ENCODE peak calls at places on chromosomes 7 and 10, in eight cellular contexts. X, H, Q, T, I, F, S and V are unnamed samples.

GRCh38 chr7:159107052-159107892 is 37.4 kb downstream of the VIPR2 start:
- DNase-seq in X (no peak), H (no peak), Q (no peak), T (no peak), I (no peak), F (no peak), S (no peak), V (no peak)

GRCh38 chr7:85695041-85695990 is 508.5 kb upstream of the SEMA3D start:
- DNase-seq in X (peak), H (no peak), Q (peak), T (no peak), I (no peak), F (no peak), S (no peak), V (peak)

GRCh38 chr10:129627442-129627841 is 160.4 kb downstream of the MGMT start:
- DNase-seq in X (no peak), H (no peak), Q (no peak), T (no peak), I (no peak), F (no peak), S (no peak), V (no peak)

GRCh38 chr7:88929719-88930118 is 134.2 kb upstream of the TEX47 start:
- DNase-seq in X (no peak), H (no peak), Q (no peak), T (no peak), I (no peak), F (no peak), S (no peak), V (no peak)

GRCh38 chr10:27341001-27341400 is 100.4 kb upstream of the ACBD5 start:
- DNase-seq in X (no peak), H (no peak), Q (no peak), T (no peak), I (no peak), F (no peak), S (no peak), V (no peak)

GRCh38 chr7:107045195-107045960 is 873 bp downstream of the PRKAR2B start:
- DNase-seq in X (no peak), H (peak), Q (no peak), T (no peak), I (no peak), F (no peak), S (no peak), V (no peak)

GRCh38 chr10:97062058-97062457 is 123.7 kb downstream of the SLIT1 start:
- DNase-seq in X (no peak), H (no peak), Q (no peak), T (no peak), I (no peak), F (no peak), S (no peak), V (no peak)

GRCh38 chr10:60654813-60655464 is 123.3 kb upstream of the CDK1 start:
- DNase-seq in X (peak), H (no peak), Q (peak), T (no peak), I (no peak), F (no peak), S (no peak), V (peak)

GRCh38 chr10:69645751-69646687 is 16.0 kb downstream of the FAM241B start:
- DNase-seq in X (no peak), H (peak), Q (no peak), T (no peak), I (no peak), F (peak), S (no peak), V (no peak)

GRCh38 chr10:97538839-97539238 is 33.7 kb upstream of the ANKRD2 start:
- DNase-seq in X (no peak), H (no peak), Q (no peak), T (no peak), I (no peak), F (no peak), S (no peak), V (no peak)

GRCh38 chr10:102670871-102671434 is 26.7 kb downstream of the TRIM8 start:
- DNase-seq in X (no peak), H (peak), Q (no peak), T (no peak), I (no peak), F (no peak), S (no peak), V (no peak)

GRCh38 chr7:108014747-108015682 is 12.1 kb upstream of the LAMB1 start:
- DNase-seq in X (peak), H (no peak), Q (no peak), T (no peak), I (no peak), F (no peak), S (no peak), V (peak)

GRCh38 chr10:129769381-129770116 is 194.5 kb downstream of the EBF3 start:
- DNase-seq in X (no peak), H (no peak), Q (no peak), T (no peak), I (no peak), F (peak), S (peak), V (no peak)

GRCh38 chr10:70622981-70623844 is 20.7 kb upstream of the PRF1 start:
- DNase-seq in X (peak), H (no peak), Q (no peak), T (no peak), I (no peak), F (no peak), S (no peak), V (no peak)

GRCh38 chr10:118721005-118721876 is 33.5 kb downstream of the CACUL1 start:
- DNase-seq in X (peak), H (peak), Q (peak), T (no peak), I (peak), F (no peak), S (peak), V (peak)

GRCh38 chr10:116080553-116080952 is 192.5 kb downstream of the GFRA1 start:
- DNase-seq in X (peak), H (no peak), Q (no peak), T (no peak), I (no peak), F (no peak), S (no peak), V (peak)

GRCh38 chr7:22680482-22680901 is 46.5 kb upstream of the IL6 start:
- DNase-seq in X (no peak), H (no peak), Q (no peak), T (no peak), I (no peak), F (no peak), S (no peak), V (no peak)

GRCh38 chr7:3266240-3266639 is 34.8 kb upstream of the SDK1 start:
- DNase-seq in X (no peak), H (no peak), Q (no peak), T (no peak), I (no peak), F (no peak), S (no peak), V (no peak)

GRCh38 chr10:76149602-76150138 is 718.2 kb downstream of the LRMDA start:
- DNase-seq in X (no peak), H (no peak), Q (no peak), T (no peak), I (no peak), F (no peak), S (no peak), V (no peak)

GRCh38 chr10:77290528-77291155 is 347.0 kb downstream of the KCNMA1 start:
- DNase-seq in X (peak), H (no peak), Q (peak), T (no peak), I (no peak), F (no peak), S (no peak), V (peak)

GRCh38 chr7:3138992-3139391 is 95.3 kb upstream of the CARD11 start:
- DNase-seq in X (peak), H (no peak), Q (no peak), T (no peak), I (no peak), F (no peak), S (no peak), V (no peak)

GRCh38 chr10:32985781-32986350 is 27.8 kb upstream of the ITGB1 start:
- DNase-seq in X (peak), H (no peak), Q (peak), T (no peak), I (no peak), F (no peak), S (no peak), V (no peak)

GRCh38 chr10:8829592-8829991 is 775.1 kb downstream of the GATA3 start:
- DNase-seq in X (no peak), H (no peak), Q (no peak), T (no peak), I (no peak), F (no peak), S (no peak), V (peak)

GRCh38 chr7:10588084-10588483 is 385.6 kb upstream of the PHF14 start:
- DNase-seq in X (no peak), H (no peak), Q (no peak), T (no peak), I (no peak), F (no peak), S (no peak), V (no peak)

GRCh38 chr7:142809671-142810070 is 38.9 kb downstream of the PRSS2 start:
- DNase-seq in X (no peak), H (no peak), Q (no peak), T (no peak), I (no peak), F (no peak), S (no peak), V (no peak)

GRCh38 chr10:100802607-100803006 is 57.2 kb downstream of the PAX2 start:
- DNase-seq in X (no peak), H (no peak), Q (no peak), T (no peak), I (no peak), F (no peak), S (no peak), V (no peak)

GRCh38 chr10:118809372-118809695 is 54.6 kb upstream of the CACUL1 start:
- DNase-seq in X (no peak), H (no peak), Q (no peak), T (no peak), I (no peak), F (peak), S (peak), V (no peak)

GRCh38 chr10:11776080-11776479 is 33.9 kb downstream of the ECHDC3 start:
- DNase-seq in X (no peak), H (no peak), Q (peak), T (no peak), I (no peak), F (no peak), S (no peak), V (peak)

GRCh38 chr10:7239312-7239985 is 171.4 kb downstream of the SFMBT2 start:
- DNase-seq in X (no peak), H (no peak), Q (no peak), T (no peak), I (no peak), F (no peak), S (no peak), V (no peak)

GRCh38 chr10:28738200-28738599 is 60.9 kb downstream of the BAMBI start:
- DNase-seq in X (no peak), H (no peak), Q (no peak), T (no peak), I (no peak), F (no peak), S (no peak), V (no peak)

GRCh38 chr7:104123786-104124185 is 84.0 kb downstream of the ORC5 start:
- DNase-seq in X (no peak), H (no peak), Q (no peak), T (no peak), I (no peak), F (no peak), S (no peak), V (no peak)

GRCh38 chr10:108902491-108903250 is 1020.6 kb downstream of the XPNPEP1 start:
- DNase-seq in X (no peak), H (no peak), Q (no peak), T (no peak), I (no peak), F (no peak), S (no peak), V (no peak)

GRCh38 chr10:75403144-75404022 is 1.8 kb upstream of the ZNF503 start:
- DNase-seq in X (peak), H (peak), Q (peak), T (peak), I (peak), F (peak), S (peak), V (no peak)

GRCh38 chr10:93224005-93224779 is 150.5 kb downstream of the CYP26A1 start:
- DNase-seq in X (no peak), H (no peak), Q (no peak), T (no peak), I (no peak), F (no peak), S (no peak), V (peak)

GRCh38 chr10:56178210-56178609 is 182.8 kb downstream of the ZWINT start:
- DNase-seq in X (no peak), H (peak), Q (no peak), T (no peak), I (no peak), F (no peak), S (no peak), V (no peak)

GRCh38 chr7:125857606-125858005 is 928.0 kb upstream of the POT1 start:
- DNase-seq in X (no peak), H (no peak), Q (no peak), T (no peak), I (no peak), F (no peak), S (no peak), V (no peak)

GRCh38 chr7:138495485-138495884 is 35.4 kb downstream of the TRIM24 start:
- DNase-seq in X (no peak), H (no peak), Q (no peak), T (no peak), I (no peak), F (no peak), S (no peak), V (no peak)

GRCh38 chr7:138492423-138492822 is 32.4 kb downstream of the TRIM24 start:
- DNase-seq in X (no peak), H (no peak), Q (no peak), T (no peak), I (no peak), F (no peak), S (no peak), V (no peak)

GRCh38 chr7:138491612-138492386 is 31.7 kb downstream of the TRIM24 start:
- DNase-seq in X (no peak), H (no peak), Q (no peak), T (no peak), I (no peak), F (no peak), S (no peak), V (no peak)

GRCh38 chr7:138499340-138499739 is 39.3 kb downstream of the TRIM24 start:
- DNase-seq in X (no peak), H (no peak), Q (no peak), T (no peak), I (no peak), F (no peak), S (no peak), V (no peak)

DNA sequence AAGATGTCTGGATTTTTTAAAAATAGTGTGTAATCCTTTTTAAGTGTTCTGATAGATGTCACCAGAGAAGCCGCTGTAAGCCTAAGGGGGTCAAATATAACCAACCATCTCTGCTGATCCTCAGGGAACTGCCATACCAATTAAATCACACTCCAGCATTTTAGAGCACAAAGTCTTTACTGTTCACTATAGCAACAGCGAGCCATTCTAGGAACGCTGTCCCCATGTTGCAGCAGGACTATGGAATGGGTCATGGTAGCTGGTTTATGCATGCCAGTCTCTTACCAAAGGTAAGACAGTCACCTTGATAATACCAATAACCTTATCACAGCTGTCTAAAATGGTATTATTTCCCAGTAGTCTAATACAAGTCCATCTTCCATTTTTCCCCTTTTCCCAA is 33.5 kb downstream of the TRIM24 start:
- DNase-seq in X (no peak), H (no peak), Q (no peak), T (no peak), I (no peak), F (no peak), S (no peak), V (no peak)
- H3K27ac ChIP-seq in X (no peak), H (peak), Q (no peak), T (no peak), I (no peak), F (no peak), S (no peak), V (no peak)

GRCh38 chr7:150756858-150757257 is 19.6 kb downstream of the GIMAP5 start:
- DNase-seq in X (no peak), H (peak), Q (no peak), T (no peak), I (no peak), F (no peak), S (no peak), V (no peak)

GRCh38 chr7:150755473-150756099 is 18.4 kb downstream of the GIMAP5 start:
- DNase-seq in X (no peak), H (no peak), Q (no peak), T (no peak), I (no peak), F (no peak), S (no peak), V (no peak)

GRCh38 chr7:150754950-150755349 is 17.7 kb downstream of the GIMAP5 start:
- DNase-seq in X (no peak), H (no peak), Q (no peak), T (no peak), I (no peak), F (no peak), S (no peak), V (no peak)

GRCh38 chr7:150753826-150754603 is 16.8 kb downstream of the GIMAP5 start:
- DNase-seq in X (no peak), H (peak), Q (no peak), T (no peak), I (no peak), F (no peak), S (no peak), V (no peak)

GRCh38 chr7:150759479-150759878 is 22.3 kb downstream of the GIMAP5 start:
- DNase-seq in X (no peak), H (no peak), Q (no peak), T (no peak), I (no peak), F (no peak), S (no peak), V (no peak)
- TF ChIP-seq CTCF in X (no peak), H (no peak), Q (no peak), T (no peak), I (no peak), F (no peak), S (no peak), V (no peak)

GRCh38 chr10:82288461-82288881 is 413.5 kb downstream of the NRG3 start:
- DNase-seq in X (no peak), H (no peak), Q (peak), T (no peak), I (no peak), F (no peak), S (no peak), V (no peak)
- H3K27ac ChIP-seq in X (no peak), H (no peak), Q (no peak), T (no peak), I (no peak), F (no peak), S (no peak), V (no peak)

GRCh38 chr7:133873631-133874030 is 253.5 kb upstream of the LRGUK start:
- DNase-seq in X (peak), H (no peak), Q (no peak), T (no peak), I (no peak), F (no peak), S (no peak), V (no peak)

GRCh38 chr7:133871757-133872156 is 255.4 kb upstream of the LRGUK start:
- DNase-seq in X (no peak), H (no peak), Q (no peak), T (no peak), I (no peak), F (no peak), S (no peak), V (no peak)

GRCh38 chr7:133869556-133869955 is 257.6 kb upstream of the LRGUK start:
- DNase-seq in X (no peak), H (no peak), Q (no peak), T (no peak), I (no peak), F (no peak), S (no peak), V (no peak)

DNA sequence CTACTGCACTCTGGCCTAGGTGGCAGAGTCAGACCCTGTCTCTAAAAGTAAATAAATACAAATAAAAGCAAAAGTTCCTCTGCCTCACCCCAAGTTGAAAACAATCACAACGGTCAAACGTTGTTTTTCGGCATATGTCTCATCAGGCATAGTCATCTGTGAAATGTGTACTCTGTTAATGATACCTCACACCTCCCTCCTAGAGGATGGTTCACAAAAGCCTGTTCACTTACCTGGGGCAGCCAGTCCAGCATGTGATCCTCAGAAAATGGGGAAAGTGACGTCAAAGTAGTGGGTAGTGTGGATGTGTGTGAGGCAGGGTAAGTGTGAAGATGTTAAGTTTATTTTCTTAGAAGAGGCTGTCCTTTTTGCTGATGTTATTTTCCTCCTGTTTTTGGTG is 254.0 kb upstream of the LRGUK start:
- DNase-seq in X (no peak), H (no peak), Q (no peak), T (no peak), I (no peak), F (no peak), S (no peak), V (no peak)
- TF ChIP-seq CTCF in X (no peak), H (no peak), Q (no peak), T (no peak), I (no peak), F (no peak), S (no peak), V (no peak)

GRCh38 chr7:120858299-120858636 is 324 bp upstream of the TSPAN12 start:
- DNase-seq in X (no peak), H (no peak), Q (peak), T (no peak), I (no peak), F (no peak), S (no peak), V (no peak)
- H3K27ac ChIP-seq in X (no peak), H (peak), Q (peak), T (no peak), I (peak), F (peak), S (peak), V (no peak)

DNA sequence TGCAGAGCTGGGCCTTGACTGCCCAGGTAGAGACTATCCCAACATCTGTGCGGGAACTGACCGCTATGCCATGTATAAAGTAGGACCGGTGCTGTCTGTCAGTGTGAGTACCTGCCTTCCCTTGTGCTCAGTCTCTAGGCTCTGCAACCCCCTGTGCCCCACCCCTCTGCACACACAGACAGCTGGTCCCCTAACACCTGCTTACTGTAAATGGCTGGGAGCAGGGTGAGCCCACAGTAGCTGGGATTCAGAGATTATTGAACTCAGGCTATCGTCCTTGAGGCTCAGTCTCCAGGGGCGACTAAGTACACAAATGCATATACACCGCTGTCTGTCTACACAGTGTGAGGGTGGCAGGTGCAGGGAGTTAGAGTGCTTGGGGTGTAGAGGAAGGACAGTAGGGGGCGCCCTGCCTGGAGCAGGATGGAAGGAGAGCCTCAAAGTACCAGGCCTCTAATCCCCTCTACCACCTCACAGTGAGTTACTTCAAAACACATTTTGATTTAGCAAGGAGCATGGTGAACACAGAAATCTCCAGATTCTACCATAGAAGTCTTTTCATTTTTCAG is 12.9 kb downstream of the UPP1 start:
- DNase-seq in X (no peak), H (no peak), Q (no peak), T (no peak), I (no peak), F (no peak), S (no peak), V (no peak)
- TF ChIP-seq CTCF in X (peak), H (peak), Q (peak), T (no peak), I (no peak), F (no peak), S (no peak), V (no peak)

GRCh38 chr7:49333180-49333881 is 409.0 kb downstream of the CDC14C start:
- DNase-seq in X (no peak), H (no peak), Q (no peak), T (no peak), I (no peak), F (no peak), S (no peak), V (no peak)
- H3K27ac ChIP-seq in X (no peak), H (no peak), Q (no peak), T (no peak), I (no peak), F (no peak), S (no peak), V (no peak)

GRCh38 chr10:78995977-78996355 is 72.8 kb upstream of the ZMIZ1 start:
- DNase-seq in X (no peak), H (no peak), Q (no peak), T (no peak), I (no peak), F (no peak), S (no peak), V (no peak)
- TF ChIP-seq CTCF in X (no peak), H (no peak), Q (no peak), T (no peak), I (no peak), F (no peak), S (no peak), V (no peak)